ENCODE peak calls at places on chromosomes 7 and 10, in seven cellular contexts. F is NB4; S is activated CD4-positive, alpha-beta T cell treated with anti-CD3 and anti-CD28 coated beads for 24 hours; L is activated T-cell treated with anti-CD3 and anti-CD28 coated beads for 1 hour; J is stimulated activated CD8-positive, alpha-beta memory T cell treated with anti-CD3 and anti-CD28 coated beads, Interleukin-4, amount 100 ng/mL, for 1 hour; M is lower lobe of right lung; B is skeletal muscle cell. Y is an unnamed sample.

GRCh38 chr7:28054531-28055160 is 125.9 kb downstream of the JAZF1 start:
- DNase-seq in L (no peak), J (no peak), F (no peak), B (no peak), S (no peak), M (no peak), Y (no peak)

GRCh38 chr7:64876792-64877713 is 26.0 kb upstream of the ZNF273 start:
- DNase-seq in L (peak), B (no peak), M (peak), F (peak), J (peak), S (peak), Y (no peak)

GRCh38 chr10:127855584-127855881 is 37.2 kb downstream of the CLRN3 start:
- DNase-seq in J (no peak), B (no peak), S (no peak), M (no peak), F (no peak), L (no peak), Y (no peak)

GRCh38 chr10:20698837-20699236 is 198.3 kb downstream of the NEBL start:
- DNase-seq in S (no peak), B (no peak), J (no peak), M (no peak), F (no peak), L (no peak), Y (no peak)

GRCh38 chr10:133116455-133116854 is 28.7 kb downstream of the ADGRA1 start:
- DNase-seq in B (no peak), S (no peak), M (no peak), F (no peak), L (no peak), J (no peak), Y (no peak)

GRCh38 chr7:101953248-101953819 is 135.9 kb downstream of the CUX1 start:
- DNase-seq in B (peak), L (no peak), J (no peak), M (no peak), S (no peak), F (no peak), Y (no peak)

GRCh38 chr7:142556745-142557144 is 192.5 kb upstream of the PRSS1 start:
- DNase-seq in F (peak), B (peak), S (no peak), M (no peak), J (no peak), L (no peak), Y (no peak)

GRCh38 chr7:157521061-157521731 is 184.4 kb downstream of the DNAJB6 start:
- DNase-seq in B (no peak), S (no peak), F (no peak), L (no peak), J (no peak), M (no peak), Y (no peak)

GRCh38 chr10:132891994-132892393 is 50.4 kb downstream of the CFAP46 start:
- DNase-seq in B (no peak), F (no peak), M (no peak), L (no peak), S (no peak), J (no peak), Y (no peak)

GRCh38 chr7:5699467-5699866 is 82.0 kb downstream of the RNF216 start:
- DNase-seq in B (peak), L (no peak), S (no peak), J (no peak), F (no peak), M (no peak), Y (no peak)

GRCh38 chr7:115363916-115364315 is 442.0 kb downstream of the MDFIC start:
- DNase-seq in J (no peak), B (peak), M (no peak), F (no peak), S (no peak), L (no peak), Y (no peak)

GRCh38 chr10:71761105-71761511 is 12.2 kb downstream of the VSIR start:
- DNase-seq in L (no peak), F (no peak), S (no peak), M (no peak), J (no peak), B (no peak), Y (no peak)

GRCh38 chr10:124560377-124560776 is 98.8 kb downstream of the LHPP start:
- DNase-seq in S (no peak), J (no peak), L (no peak), F (no peak), B (peak), M (peak), Y (no peak)

GRCh38 chr7:28565990-28566389 is 153.7 kb downstream of the CREB5 start:
- DNase-seq in M (no peak), L (no peak), J (no peak), S (no peak), B (no peak), F (no peak), Y (no peak)

GRCh38 chr10:19412531-19412930 is 363.9 kb downstream of the MALRD1 start:
- DNase-seq in B (peak), S (no peak), F (peak), L (no peak), M (no peak), J (no peak), Y (no peak)

GRCh38 chr7:134731616-134732015 is 47.8 kb upstream of the CALD1 start:
- DNase-seq in B (no peak), S (no peak), F (no peak), M (no peak), L (no peak), J (no peak), Y (no peak)

GRCh38 chr10:95295031-95295755 is 4.4 kb upstream of the PDLIM1 start:
- DNase-seq in F (peak), M (peak), S (peak), J (peak), L (peak), B (no peak), Y (no peak)

GRCh38 chr7:148916186-148916585 is 32.1 kb upstream of the EZH2 start:
- DNase-seq in M (no peak), F (no peak), L (no peak), B (peak), S (no peak), J (no peak), Y (no peak)

GRCh38 chr10:110002801-110003523 is 4.8 kb upstream of the ADD3 start:
- DNase-seq in J (no peak), S (no peak), B (no peak), L (no peak), F (no peak), M (no peak), Y (no peak)

GRCh38 chr7:134548877-134549276 is at the start of gene AKR1B15:
- DNase-seq in S (no peak), L (no peak), J (no peak), F (peak), M (no peak), B (no peak), Y (no peak)

Y was measured in cortex of kidney.